ENCODE peak calls at places on chromosome 19, in four cellular contexts. N is ascending aorta, C is endodermal cell, E is aorta. R is an unnamed sample. For H3K4me1 and H3K36me3, the result is how much of the 10 kb centered on the place peaks cover.

GRCh38 chr19:2353159-2353894 is 6.7 kb upstream of the TMPRSS9 start:
- DNase-seq in N (no peak), C (no peak), E (no peak), R (no peak)

GRCh38 chr19:13574933-13575332 is 68.7 kb upstream of the CACNA1A start:
- DNase-seq in N (no peak), C (peak), E (no peak), R (no peak)

GRCh38 chr19:22545751-22546150 is 88.4 kb upstream of the ZNF492 start:
- DNase-seq in N (no peak), C (peak), E (no peak), R (no peak)

GRCh38 chr19:18408053-18408476 is 10.6 kb upstream of the LRRC25 start:
- DNase-seq in N (no peak), C (peak), E (no peak), R (no peak)

GRCh38 chr19:18593367-18594095 is 4.9 kb downstream of the REX1BD start:
- DNase-seq in N (no peak), C (peak), E (no peak), R (no peak)

GRCh38 chr19:27794444-27795042 is 1418.4 kb downstream of the UQCRFS1 start:
- DNase-seq in N (no peak), C (peak), E (peak), R (no peak)

GRCh38 chr19:1118999-1119398 is 15.2 kb downstream of the GPX4 start:
- DNase-seq in N (no peak), C (no peak), E (no peak), R (no peak)

GRCh38 chr19:18425515-18426415 is 6.6 kb downstream of the SSBP4 start:
- DNase-seq in N (peak), C (peak), E (peak), R (no peak)

GRCh38 chr19:40056505-40056904 is 474 bp upstream of the ZNF780B start:
- DNase-seq in N (no peak), C (no peak), E (no peak), R (no peak)

GRCh38 chr19:6087074-6087506 is 23.2 kb downstream of the RFX2 start:
- DNase-seq in N (no peak), C (peak), E (no peak), R (no peak)

GRCh38 chr19:34475975-34476594 is 5.5 kb upstream of the WTIP start:
- DNase-seq in N (peak), C (no peak), E (no peak), R (no peak)

GRCh38 chr19:50427997-50428425 is 4.7 kb upstream of the MYBPC2 start:
- DNase-seq in N (peak), C (peak), E (peak), R (peak)

GRCh38 chr19:35986664-35987570 is 8.1 kb upstream of the SDHAF1 start:
- DNase-seq in N (no peak), C (peak), E (no peak), R (no peak)

GRCh38 chr19:15323496-15324235 is 8.7 kb downstream of the BRD4 start:
- DNase-seq in N (peak), C (no peak), E (peak), R (no peak)

GRCh38 chr19:42253245-42254082 is 1.5 kb downstream of the ERF start:
- DNase-seq in N (peak), C (peak), E (peak), R (no peak)

GRCh38 chr19:43755256-43755801 is 567 bp upstream of the SMG9 start:
- DNase-seq in N (peak), C (peak), E (peak), R (no peak)

GRCh38 chr19:44003461-44004134 is 841 bp downstream of the ZNF230 start:
- DNase-seq in N (no peak), C (peak), E (no peak), R (no peak)

GRCh38 chr19:31666126-31666525 is 316.9 kb upstream of the TSHZ3 start:
- DNase-seq in N (no peak), C (no peak), E (no peak), R (no peak)

GRCh38 chr19:15922021-15922420 is 12.3 kb downstream of the CYP4F11 start:
- DNase-seq in N (no peak), C (no peak), E (no peak), R (no peak)

GRCh38 chr19:43652546-43652874 is 12.9 kb upstream of the CADM4 start:
- DNase-seq in N (no peak), C (no peak), E (no peak), R (no peak)

GRCh38 chr19:34932494-34932893 is 5.8 kb downstream of the ZNF30 start:
- DNase-seq in N (no peak), C (no peak), E (no peak), R (no peak)

GRCh38 chr19:33291623-33292534 is 10.5 kb downstream of the CEBPA start:
- DNase-seq in N (no peak), C (no peak), E (peak), R (no peak)

GRCh38 chr19:35545855-35546381 is 492 bp downstream of the TMEM147 start:
- DNase-seq in N (peak), C (no peak), E (peak), R (no peak)

GRCh38 chr19:19539738-19540703 is 2.0 kb downstream of the CILP2 start:
- DNase-seq in N (no peak), C (peak), E (peak), R (no peak)

GRCh38 chr19:46925548-46925950 is 64.8 kb downstream of the ARHGAP35 start:
- DNase-seq in N (peak), C (no peak), E (no peak), R (no peak)

GRCh38 chr19:339262-339887 is 5.2 kb downstream of the MIER2 start:
- DNase-seq in N (no peak), C (no peak), E (no peak), R (no peak)

GRCh38 chr19:16661480-16662034 is 618 bp downstream of the TMEM38A start:
- DNase-seq in N (peak), C (peak), E (peak), R (no peak)

GRCh38 chr19:39951686-39952085 is 17.3 kb upstream of the FCGBP start:
- DNase-seq in N (peak), C (no peak), E (no peak), R (no peak)

GRCh38 chr19:15331419-15332310 is 674 bp downstream of the BRD4 start:
- DNase-seq in N (no peak), C (peak), E (peak), R (no peak)

GRCh38 chr19:51246153-51246552 is 4.7 kb upstream of the SIGLECL1 start:
- DNase-seq in N (no peak), C (no peak), E (no peak), R (no peak)

GRCh38 chr19:42075364-42075615 is 676 bp upstream of the ZNF574 start:
- DNase-seq in N (no peak), C (no peak), E (no peak), R (no peak)

GRCh38 chr19:13974073-13974472 is 21.8 kb downstream of the DCAF15 start:
- DNase-seq in N (no peak), C (peak), E (no peak), R (no peak)

GRCh38 chr19:39864118-39864517 is 17.9 kb upstream of the FBL start:
- DNase-seq in N (no peak), C (no peak), E (no peak), R (no peak)

GRCh38 chr19:32570081-32570785 is 10.8 kb upstream of the PDCD5 start:
- DNase-seq in N (no peak), C (peak), E (peak), R (no peak)

DNA sequence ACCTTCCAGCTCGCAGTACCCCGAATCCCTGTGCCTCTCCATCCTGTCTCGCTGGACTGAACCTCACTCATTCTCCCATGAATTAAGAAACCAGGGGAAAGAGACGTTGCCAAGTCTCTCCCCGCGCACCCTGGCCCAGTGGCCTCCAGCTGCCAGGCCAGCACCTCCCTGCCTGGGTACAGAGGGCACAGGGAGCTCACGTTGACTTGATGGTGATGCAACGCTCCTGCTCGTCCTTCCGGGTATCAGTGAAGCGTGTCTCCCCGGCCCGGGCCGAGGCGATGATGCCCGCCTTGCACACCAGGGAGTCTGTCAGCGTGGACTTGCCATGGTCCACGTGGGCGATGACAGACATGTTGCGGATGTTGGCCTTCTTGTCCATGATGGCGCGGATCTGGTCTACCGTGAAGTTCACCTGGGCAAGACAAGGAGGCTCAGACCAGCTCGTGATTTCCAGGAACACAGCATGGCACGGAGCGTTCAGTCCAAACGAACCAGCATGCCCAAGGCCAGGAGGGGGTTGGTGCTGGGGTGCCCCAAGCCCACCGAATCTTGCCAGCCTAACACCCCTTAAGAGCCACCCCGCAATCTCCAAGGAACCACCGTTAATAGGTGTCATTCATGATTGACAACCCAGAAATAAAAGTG is 1.2 kb downstream of the EEF2 start:
- DNase-seq in N (no peak), C (peak), E (no peak), R (no peak)
- H3K4me1 ChIP-seq in N (under half), C (under half), E (under half), R (under half)

GRCh38 chr19:45162464-45163143 is 1.8 kb upstream of the NKPD1 start:
- DNase-seq in N (no peak), C (no peak), E (no peak), R (no peak)

GRCh38 chr19:45163156-45163555 is 2.4 kb upstream of the NKPD1 start:
- DNase-seq in N (no peak), C (no peak), E (no peak), R (no peak)

GRCh38 chr19:45161715-45162463 is 1.1 kb upstream of the NKPD1 start:
- DNase-seq in N (no peak), C (peak), E (no peak), R (no peak)

GRCh38 chr19:45164577-45165335 is 4.0 kb upstream of the NKPD1 start:
- DNase-seq in N (no peak), C (peak), E (no peak), R (no peak)

GRCh38 chr19:45163751-45164150 is 3.0 kb upstream of the NKPD1 start:
- DNase-seq in N (no peak), C (no peak), E (no peak), R (no peak)
- H3K4me3 ChIP-seq in N (no peak), C (no peak), E (no peak), R (no peak)

GRCh38 chr19:10921909-10922637 is 6.4 kb downstream of the YIPF2 start:
- DNase-seq in N (no peak), C (no peak), E (no peak), R (no peak)
- H3K36me3 ChIP-seq in N (half or more), C (under half), E (under half), R (half or more)

GRCh38 chr19:7871530-7872305 is 2.5 kb downstream of the PRR36 start:
- DNase-seq in N (peak), C (peak), E (peak), R (no peak)

GRCh38 chr19:7872306-7873204 is 1.6 kb downstream of the PRR36 start:
- DNase-seq in N (no peak), C (no peak), E (no peak), R (no peak)

GRCh38 chr19:7869910-7870511 is 4.2 kb downstream of the PRR36 start:
- DNase-seq in N (no peak), C (peak), E (no peak), R (no peak)

GRCh38 chr19:7870571-7871279 is 3.5 kb downstream of the PRR36 start:
- DNase-seq in N (no peak), C (peak), E (no peak), R (no peak)

DNA sequence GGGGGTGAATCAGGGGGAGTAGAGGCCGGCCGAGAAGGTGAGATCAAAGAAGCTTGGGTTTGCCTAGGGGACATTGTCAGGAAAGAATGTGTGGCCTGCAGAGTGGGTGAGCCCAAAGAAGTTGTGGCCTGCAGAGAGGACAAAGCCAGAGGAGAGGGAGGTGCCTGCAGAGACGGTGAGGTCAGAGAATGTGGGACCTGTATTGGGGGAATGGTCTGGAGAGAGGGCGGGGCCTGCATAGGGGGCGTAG is 3.0 kb downstream of the PRR36 start:
- DNase-seq in N (no peak), C (no peak), E (no peak), R (no peak)
- H3K4me1 ChIP-seq in N (under half), C (under half), E (under half), R (half or more)

R was measured in esophagus squamous epithelium.